ENCODE peak calls at places on chromosome 15, in five cellular contexts. V is effector CD4-positive, alpha-beta T cell; A is mucosa of descending colon; N is right lobe of liver; P is Caco-2. L is an unnamed sample.

GRCh38 chr15:40133544-40133943 is 24.9 kb upstream of the BMF start:
- DNase-seq in V (no peak), A (no peak), N (no peak), P (no peak), L (no peak)

GRCh38 chr15:39741258-39741657 is 41.4 kb downstream of the FSIP1 start:
- DNase-seq in V (no peak), A (no peak), N (no peak), P (no peak), L (no peak)

GRCh38 chr15:99605490-99605931 is 39.7 kb downstream of the MEF2A start:
- DNase-seq in V (no peak), A (no peak), N (no peak), P (no peak), L (no peak)

GRCh38 chr15:44010114-44010513 is 183.3 kb downstream of the WDR76 start:
- DNase-seq in V (no peak), A (no peak), N (no peak), P (no peak), L (no peak)

GRCh38 chr15:61083781-61084134 is 145.3 kb downstream of the RORA start:
- DNase-seq in V (no peak), A (no peak), N (no peak), P (no peak), L (no peak)

GRCh38 chr15:73935547-73935946 is 9.3 kb downstream of the LOXL1 start:
- DNase-seq in V (no peak), A (no peak), N (no peak), P (no peak), L (no peak)

GRCh38 chr15:68612533-68612932 is 33.7 kb downstream of the CORO2B start:
- DNase-seq in V (no peak), A (no peak), N (no peak), P (no peak), L (no peak)

GRCh38 chr15:57861805-57862586 is 155.5 kb downstream of the POLR2M start:
- DNase-seq in V (no peak), A (no peak), N (no peak), P (no peak), L (no peak)

GRCh38 chr15:42012241-42012640 is 8.6 kb downstream of the PLA2G4E start:
- DNase-seq in V (no peak), A (peak; percentile 70), N (no peak), P (peak; percentile 92), L (peak; percentile 41)

GRCh38 chr15:69855601-69856000 is 242.1 kb downstream of the TLE3 start:
- DNase-seq in V (no peak), A (no peak), N (no peak), P (no peak), L (no peak)

GRCh38 chr15:88866295-88866881 is 29.0 kb downstream of the HAPLN3 start:
- DNase-seq in V (no peak), A (no peak), N (no peak), P (no peak), L (no peak)

GRCh38 chr15:62730825-62731224 is 311.7 kb upstream of the TPM1 start:
- DNase-seq in V (no peak), A (no peak), N (no peak), P (no peak), L (no peak)

GRCh38 chr15:66839511-66840112 is 137.6 kb downstream of the SMAD6 start:
- DNase-seq in V (no peak), A (no peak), N (no peak), P (no peak), L (no peak)

GRCh38 chr15:58434334-58434888 is 2.6 kb downstream of the LIPC start:
- DNase-seq in V (no peak), A (no peak), N (no peak), P (no peak), L (no peak)

GRCh38 chr15:47386459-47386858 is 330.8 kb upstream of the SEMA6D start:
- DNase-seq in V (no peak), A (no peak), N (no peak), P (no peak), L (no peak)

GRCh38 chr15:101242160-101242998 is 9.5 kb downstream of the CHSY1 start:
- DNase-seq in V (peak; percentile 58), A (no peak), N (no peak), P (no peak), L (no peak)

GRCh38 chr15:88177451-88177850 is 79.1 kb downstream of the NTRK3 start:
- DNase-seq in V (no peak), A (no peak), N (no peak), P (no peak), L (no peak)

GRCh38 chr15:47663106-47663505 is 54.2 kb upstream of the SEMA6D start:
- DNase-seq in V (no peak), A (no peak), N (no peak), P (no peak), L (no peak)

GRCh38 chr15:100787567-100787941 is 92.1 kb upstream of the ALDH1A3 start:
- DNase-seq in V (no peak), A (no peak), N (peak; percentile 35), P (no peak), L (no peak)